ENCODE peak calls at places on chromosomes 2 and 18, in four cellular contexts. G is IMR-90, O is HepG2, A is K562. X is an unnamed sample.

GRCh38 chr2:205695460-205695979 is 13.2 kb downstream of the NRP2 start:
- DNase-seq in G (peak; percentile 94), A (no peak), O (no peak), X (no peak)

GRCh38 chr2:8202139-8202538 is 479.7 kb upstream of the ID2 start:
- DNase-seq in O (no peak), G (no peak), A (no peak), X (no peak)

GRCh38 chr2:205808493-205809121 is 126.3 kb downstream of the NRP2 start:
- DNase-seq in A (no peak), G (no peak), O (no peak), X (no peak)

GRCh38 chr2:239002960-239003932 is 155.4 kb downstream of the TWIST2 start:
- DNase-seq in O (no peak), G (peak; percentile 65), A (no peak), X (no peak)

GRCh38 chr2:36356990-36357505 is 1.5 kb downstream of the CRIM1 start:
- DNase-seq in A (no peak), O (peak; percentile 69), G (peak; percentile 50), X (no peak)

GRCh38 chr2:38697116-38697840 is 31.4 kb downstream of the GALM start:
- DNase-seq in G (no peak), O (no peak), A (no peak), X (no peak)

GRCh38 chr2:38603402-38604265 is 906 bp upstream of the HNRNPLL start:
- DNase-seq in A (peak; percentile 95), G (peak; percentile 76), O (peak; percentile 81), X (peak; percentile 92)

GRCh38 chr2:28438532-28439063 is 45.9 kb downstream of the FOSL2 start:
- DNase-seq in O (no peak), G (no peak), A (peak; percentile 31), X (no peak)

GRCh38 chr2:227402959-227403358 is 15.2 kb upstream of the SCYGR1 start:
- DNase-seq in G (no peak), O (no peak), A (no peak), X (peak; percentile 78)

GRCh38 chr18:7084766-7085080 is 32.9 kb downstream of the LAMA1 start:
- DNase-seq in G (peak; percentile 86), O (no peak), A (no peak), X (no peak)

GRCh38 chr2:146239392-146240135 is 1605.3 kb upstream of the ACVR2A start:
- DNase-seq in A (no peak), O (no peak), G (peak; percentile 93), X (no peak)

GRCh38 chr2:40558772-40559171 is 106.9 kb upstream of the SLC8A1 start:
- DNase-seq in O (no peak), A (no peak), G (no peak), X (no peak)

GRCh38 chr18:76425299-76426101 is 69.5 kb downstream of the ZNF516 start:
- DNase-seq in A (no peak), O (no peak), G (peak; percentile 52), X (no peak)

GRCh38 chr2:64700133-64700809 is 46.6 kb upstream of the SERTAD2 start:
- DNase-seq in O (no peak), G (peak; percentile 50), A (no peak), X (no peak)

GRCh38 chr2:152861349-152861942 is 143.0 kb downstream of the ARL6IP6 start:
- DNase-seq in A (peak; percentile 63), G (peak; percentile 12), O (peak; percentile 43), X (peak; percentile 36)

GRCh38 chr2:66575625-66576371 is 140.9 kb downstream of the MEIS1 start:
- DNase-seq in G (peak; percentile 70), O (no peak), A (peak; percentile 16), X (no peak)

GRCh38 chr2:9770308-9771100 is 72.8 kb upstream of the TAF1B start:
- DNase-seq in O (peak; percentile 76), A (peak; percentile 83), G (peak; percentile 71), X (peak; percentile 82)
- TF ChIP-seq MAZ in O (no peak), A (no peak), G (no peak), X (no peak)

GRCh38 chr18:69567813-69568488 is 167.3 kb downstream of the DOK6 start:
- DNase-seq in O (peak; percentile 63), A (peak; percentile 0), G (no peak), X (peak; percentile 16)
- TF ChIP-seq MAZ in O (no peak), A (no peak), G (no peak), X (no peak)

DNA sequence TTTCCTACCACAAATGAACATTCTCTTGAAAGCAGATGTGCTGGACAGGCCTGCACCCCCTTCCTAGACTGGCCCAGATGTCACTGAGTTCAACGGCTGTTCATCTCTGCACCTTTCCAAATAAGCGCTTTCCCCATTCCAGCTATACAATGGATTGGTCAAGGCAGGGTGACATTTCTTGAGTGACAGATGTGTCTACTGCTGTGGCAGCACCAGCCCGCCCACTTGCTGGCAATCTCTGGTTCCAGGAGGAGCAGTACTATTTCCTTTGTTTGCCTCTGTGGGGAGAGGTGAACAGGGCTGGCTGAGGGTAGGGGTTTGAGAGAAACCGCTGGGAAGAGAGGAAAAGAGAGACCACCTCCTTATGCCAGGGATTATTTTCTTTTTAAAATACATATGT is 269.5 kb upstream of the POU3F3 start:
- DNase-seq in A (no peak), G (no peak), O (no peak), X (no peak)
- TF ChIP-seq MAZ in A (no peak), G (no peak), O (no peak), X (no peak)

DNA sequence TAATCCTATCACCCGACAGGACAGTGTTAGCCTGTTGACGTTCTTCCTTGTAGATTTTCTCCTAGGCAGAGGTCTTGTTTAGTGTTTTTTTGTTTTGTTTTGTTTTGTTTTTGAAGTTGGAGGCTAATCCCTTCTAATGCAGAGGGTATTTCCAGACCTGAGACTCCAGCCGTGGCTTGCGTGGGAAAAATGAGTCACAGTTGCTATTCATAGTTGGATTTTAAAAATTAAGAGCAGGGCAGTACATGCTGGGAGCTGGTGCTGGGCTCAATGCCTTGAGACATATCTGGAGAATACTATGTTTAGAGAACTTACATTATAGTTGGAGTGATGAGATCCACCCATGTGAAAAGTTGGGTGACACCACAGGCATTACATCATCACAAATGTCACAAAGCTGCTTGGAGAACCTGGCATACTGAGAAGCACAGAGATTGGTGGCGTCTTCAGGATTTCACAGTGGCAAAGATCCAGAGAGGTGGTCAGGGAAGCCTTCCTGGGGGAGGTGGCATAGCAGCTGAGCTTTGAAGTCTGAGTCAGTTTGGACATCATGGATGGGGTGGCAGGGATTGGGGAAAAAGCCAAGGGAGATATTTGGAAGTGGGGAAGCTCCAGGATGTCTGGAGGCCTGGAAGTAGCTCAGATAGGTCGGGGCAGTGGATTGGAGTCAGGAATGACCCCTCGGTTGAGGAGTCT is 249.4 kb downstream of the LOXHD1 start:
- DNase-seq in A (no peak), G (peak; percentile 49), O (no peak), X (no peak)
- TF ChIP-seq MAZ in A (no peak), G (no peak), O (no peak), X (no peak)

DNA sequence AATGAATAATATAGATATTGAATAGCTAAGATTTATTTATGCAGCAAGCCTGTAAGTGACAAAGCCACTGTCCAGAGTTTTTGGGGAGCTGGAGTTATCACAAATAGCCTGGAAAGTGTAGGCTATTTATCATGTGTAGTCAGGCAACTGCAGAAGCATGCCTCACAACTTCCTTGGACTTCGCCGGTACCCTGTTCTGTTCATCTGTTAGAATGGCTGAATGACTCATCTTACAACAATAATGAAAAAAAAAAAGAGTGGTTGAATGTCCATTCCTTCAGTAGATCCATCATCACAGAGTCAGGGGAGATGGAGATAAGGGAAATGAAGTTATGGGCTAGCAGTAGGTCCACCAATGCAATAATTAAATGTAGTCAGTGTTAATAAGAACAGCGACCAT is 24.0 kb upstream of the ATP5MC3 start:
- DNase-seq in G (peak; percentile 41), O (no peak), A (no peak), X (no peak)
- TF ChIP-seq MAZ in G (no peak), O (no peak), A (no peak), X (no peak)

GRCh38 chr18:5582849-5583667 is 39.3 kb upstream of the EPB41L3 start:
- DNase-seq in A (no peak), O (no peak), G (peak; percentile 62), X (no peak)
- TF ChIP-seq MAZ in A (no peak), O (no peak), G (no peak), X (no peak)

GRCh38 chr2:53811601-53812000 is 24.8 kb downstream of the ERLEC1 start:
- DNase-seq in A (no peak), O (no peak), G (no peak), X (no peak)
- TF ChIP-seq MAZ in A (no peak), O (no peak), G (no peak), X (no peak)

DNA sequence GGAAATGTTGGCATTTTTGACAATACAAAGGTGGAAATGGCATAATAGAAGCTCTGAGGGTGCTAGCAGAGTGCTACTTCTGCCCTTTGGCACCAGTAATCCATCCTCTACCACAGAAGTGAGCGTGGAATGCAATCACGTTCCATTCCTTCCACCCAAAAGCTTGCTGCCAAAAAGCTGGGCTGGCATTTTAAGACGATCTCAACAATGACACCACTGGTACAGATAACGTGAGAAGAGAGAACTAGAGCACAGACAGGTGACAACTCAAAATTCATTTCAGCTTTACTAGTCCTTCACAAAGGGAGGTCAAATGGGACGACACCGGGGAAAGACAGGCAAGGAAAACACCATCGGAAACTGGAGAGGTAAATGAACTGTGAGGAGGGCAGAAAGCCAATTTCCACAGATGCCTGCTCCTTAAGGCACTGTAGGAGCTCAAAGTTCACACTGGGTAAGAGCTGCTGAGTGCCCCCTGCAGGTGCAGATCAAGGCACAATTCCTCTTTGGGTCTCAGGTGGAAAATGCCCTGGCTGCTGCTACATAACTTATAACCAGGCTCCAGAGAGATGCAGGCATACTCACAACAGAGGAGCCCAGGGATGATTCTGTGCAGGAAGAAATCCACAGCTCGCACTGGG is 50.7 kb upstream of the RNU4ATAC start:
- DNase-seq in G (no peak), O (no peak), A (peak; percentile 18), X (no peak)
- TF ChIP-seq MAZ in G (no peak), O (no peak), A (no peak), X (no peak)

GRCh38 chr18:48059363-48060109 is 129.1 kb upstream of the SMAD2 start:
- DNase-seq in O (no peak), G (no peak), A (no peak), X (no peak)
- TF ChIP-seq MAZ in O (no peak), G (no peak), A (no peak), X (no peak)

DNA sequence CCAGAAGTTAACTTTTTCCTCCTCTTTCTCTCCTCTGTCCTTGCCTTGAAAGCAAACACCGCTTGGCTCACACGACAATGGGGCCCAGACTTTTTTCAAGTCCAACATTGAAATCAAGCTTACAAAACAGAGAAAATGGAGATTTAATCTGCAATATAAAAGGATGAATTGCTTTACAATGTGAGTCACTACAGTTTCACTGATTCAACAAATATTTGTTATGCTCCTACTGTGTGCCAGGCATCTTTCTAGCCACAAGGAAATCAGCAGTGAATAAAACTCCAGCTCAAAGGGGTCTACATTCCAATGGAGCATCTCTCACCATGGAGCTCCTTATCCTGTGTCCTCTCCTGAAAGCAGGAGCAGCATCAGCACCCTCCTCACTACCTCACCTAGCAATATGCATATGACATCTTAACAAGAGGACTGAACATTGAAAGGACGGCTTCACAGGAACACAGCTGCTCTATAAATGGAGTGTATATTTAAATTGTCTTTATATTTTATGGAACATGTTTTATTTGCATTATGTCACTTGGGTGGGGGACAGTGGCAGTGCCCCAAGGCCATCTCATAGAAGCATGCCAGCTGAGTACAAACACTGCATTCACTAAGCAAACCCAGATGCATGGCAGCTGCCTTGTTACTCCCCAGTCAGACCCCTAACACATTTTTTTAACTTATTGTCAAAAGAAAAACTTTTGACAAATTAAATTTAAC is 39.5 kb downstream of the PKDCC start:
- DNase-seq in O (no peak), G (no peak), A (no peak), X (no peak)
- TF ChIP-seq MAZ in O (no peak), G (no peak), A (no peak), X (no peak)

X was measured in A549.